ENCODE peak calls at places on chromosomes 13 and 19, in ten cellular contexts. One of them, this sample, is unnamed.

GRCh38 chr13:108369412-108369811 is 99.9 kb downstream of the TNFSF13B start:
- DNase-seq in effector memory CD8-positive, alpha-beta T cell: no peak
- DNase-seq in immature natural killer cell: no peak
- DNase-seq in KBM-7: no peak
- DNase-seq in epithelial cell of proximal tubule: no peak
- DNase-seq in effector CD4-positive, alpha-beta T cell: no peak
- DNase-seq in NCI-H2081 treated with DMSO at 0.1 percent for 48 hours: no peak
- DNase-seq in BJ: no peak
- DNase-seq in choroid plexus epithelial cell: no peak
- DNase-seq in ELR: no peak
- DNase-seq in this sample: no peak

GRCh38 chr13:112752711-112753541 is 63.1 kb downstream of the ATP11A start:
- DNase-seq in effector memory CD8-positive, alpha-beta T cell: no peak
- DNase-seq in immature natural killer cell: no peak
- DNase-seq in KBM-7: peak; percentile 11
- DNase-seq in epithelial cell of proximal tubule: no peak
- DNase-seq in effector CD4-positive, alpha-beta T cell: no peak
- DNase-seq in NCI-H2081 treated with DMSO at 0.1 percent for 48 hours: no peak
- DNase-seq in BJ: no peak
- DNase-seq in choroid plexus epithelial cell: no peak
- DNase-seq in ELR: no peak
- DNase-seq in this sample: peak; percentile 45

GRCh38 chr13:79541426-79542049 is 60.6 kb downstream of the NDFIP2 start:
- DNase-seq in effector memory CD8-positive, alpha-beta T cell: peak; percentile 32
- DNase-seq in immature natural killer cell: peak; percentile 51
- DNase-seq in KBM-7: peak; percentile 77
- DNase-seq in epithelial cell of proximal tubule: peak; percentile 32
- DNase-seq in effector CD4-positive, alpha-beta T cell: no peak
- DNase-seq in NCI-H2081 treated with DMSO at 0.1 percent for 48 hours: no peak
- DNase-seq in BJ: peak; percentile 28
- DNase-seq in choroid plexus epithelial cell: peak; percentile 85
- DNase-seq in ELR: peak; percentile 69
- DNase-seq in this sample: no peak

GRCh38 chr19:45809643-45810159 is 5.4 kb downstream of the RSPH6A start:
- DNase-seq in effector memory CD8-positive, alpha-beta T cell: no peak
- DNase-seq in immature natural killer cell: no peak
- DNase-seq in KBM-7: peak; percentile 68
- DNase-seq in epithelial cell of proximal tubule: peak; percentile 40
- DNase-seq in effector CD4-positive, alpha-beta T cell: no peak
- DNase-seq in NCI-H2081 treated with DMSO at 0.1 percent for 48 hours: no peak
- DNase-seq in BJ: peak; percentile 23
- DNase-seq in choroid plexus epithelial cell: peak; percentile 85
- DNase-seq in ELR: peak; percentile 69
- DNase-seq in this sample: peak; percentile 54

GRCh38 chr19:57165846-57166245 is 1.4 kb downstream of the DUXA start:
- DNase-seq in effector memory CD8-positive, alpha-beta T cell: no peak
- DNase-seq in immature natural killer cell: no peak
- DNase-seq in KBM-7: no peak
- DNase-seq in epithelial cell of proximal tubule: no peak
- DNase-seq in effector CD4-positive, alpha-beta T cell: no peak
- DNase-seq in NCI-H2081 treated with DMSO at 0.1 percent for 48 hours: no peak
- DNase-seq in BJ: no peak
- DNase-seq in choroid plexus epithelial cell: no peak
- DNase-seq in ELR: peak; percentile 28
- DNase-seq in this sample: no peak

GRCh38 chr13:19179916-19180315 is 1.7 kb downstream of the TUBA3C start:
- DNase-seq in effector memory CD8-positive, alpha-beta T cell: no peak
- DNase-seq in immature natural killer cell: no peak
- DNase-seq in KBM-7: no peak
- DNase-seq in epithelial cell of proximal tubule: no peak
- DNase-seq in effector CD4-positive, alpha-beta T cell: no peak
- DNase-seq in NCI-H2081 treated with DMSO at 0.1 percent for 48 hours: no peak
- DNase-seq in BJ: no peak
- DNase-seq in choroid plexus epithelial cell: no peak
- DNase-seq in ELR: no peak
- DNase-seq in this sample: no peak

GRCh38 chr13:26485288-26485687 is 72.2 kb upstream of the WASF3 start:
- DNase-seq in effector memory CD8-positive, alpha-beta T cell: no peak
- DNase-seq in immature natural killer cell: no peak
- DNase-seq in KBM-7: no peak
- DNase-seq in epithelial cell of proximal tubule: no peak
- DNase-seq in effector CD4-positive, alpha-beta T cell: no peak
- DNase-seq in NCI-H2081 treated with DMSO at 0.1 percent for 48 hours: no peak
- DNase-seq in BJ: no peak
- DNase-seq in choroid plexus epithelial cell: no peak
- DNase-seq in ELR: no peak
- DNase-seq in this sample: no peak

GRCh38 chr19:7857727-7858701 is 16.2 kb downstream of the PRR36 start:
- DNase-seq in effector memory CD8-positive, alpha-beta T cell: no peak
- DNase-seq in immature natural killer cell: no peak
- DNase-seq in KBM-7: no peak
- DNase-seq in epithelial cell of proximal tubule: no peak
- DNase-seq in effector CD4-positive, alpha-beta T cell: no peak
- DNase-seq in NCI-H2081 treated with DMSO at 0.1 percent for 48 hours: no peak
- DNase-seq in BJ: no peak
- DNase-seq in choroid plexus epithelial cell: no peak
- DNase-seq in ELR: no peak
- DNase-seq in this sample: no peak

GRCh38 chr19:41785653-41786052 is 10.7 kb upstream of the CEACAM3 start:
- DNase-seq in effector memory CD8-positive, alpha-beta T cell: peak; percentile 67
- DNase-seq in immature natural killer cell: peak; percentile 49
- DNase-seq in KBM-7: peak; percentile 87
- DNase-seq in epithelial cell of proximal tubule: peak; percentile 16
- DNase-seq in effector CD4-positive, alpha-beta T cell: peak; percentile 66
- DNase-seq in NCI-H2081 treated with DMSO at 0.1 percent for 48 hours: peak; percentile 15
- DNase-seq in BJ: no peak
- DNase-seq in choroid plexus epithelial cell: peak; percentile 84
- DNase-seq in ELR: peak; percentile 70
- DNase-seq in this sample: peak; percentile 91

GRCh38 chr13:19634129-19634740 is 776 bp downstream of the MPHOSPH8 start:
- DNase-seq in effector memory CD8-positive, alpha-beta T cell: no peak
- DNase-seq in immature natural killer cell: no peak
- DNase-seq in KBM-7: peak; percentile 37
- DNase-seq in epithelial cell of proximal tubule: no peak
- DNase-seq in effector CD4-positive, alpha-beta T cell: no peak
- DNase-seq in NCI-H2081 treated with DMSO at 0.1 percent for 48 hours: no peak
- DNase-seq in BJ: no peak
- DNase-seq in choroid plexus epithelial cell: peak; percentile 67
- DNase-seq in ELR: peak; percentile 55
- DNase-seq in this sample: no peak

GRCh38 chr19:46748325-46749109 is 2.3 kb upstream of the STRN4 start:
- DNase-seq in effector memory CD8-positive, alpha-beta T cell: peak; percentile 72
- DNase-seq in immature natural killer cell: peak; percentile 56
- DNase-seq in KBM-7: peak; percentile 72
- DNase-seq in epithelial cell of proximal tubule: no peak
- DNase-seq in effector CD4-positive, alpha-beta T cell: peak; percentile 73
- DNase-seq in NCI-H2081 treated with DMSO at 0.1 percent for 48 hours: no peak
- DNase-seq in BJ: no peak
- DNase-seq in choroid plexus epithelial cell: peak; percentile 79
- DNase-seq in ELR: peak; percentile 79
- DNase-seq in this sample: no peak

GRCh38 chr19:2524840-2525723 is 49.2 kb downstream of the GADD45B start:
- DNase-seq in effector memory CD8-positive, alpha-beta T cell: no peak
- DNase-seq in immature natural killer cell: no peak
- DNase-seq in KBM-7: no peak
- DNase-seq in epithelial cell of proximal tubule: no peak
- DNase-seq in effector CD4-positive, alpha-beta T cell: no peak
- DNase-seq in NCI-H2081 treated with DMSO at 0.1 percent for 48 hours: no peak
- DNase-seq in BJ: no peak
- DNase-seq in choroid plexus epithelial cell: peak; percentile 60
- DNase-seq in ELR: peak; percentile 89
- DNase-seq in this sample: no peak

GRCh38 chr13:52615817-52616216 is 26.4 kb upstream of the HNRNPA1L2 start:
- DNase-seq in effector memory CD8-positive, alpha-beta T cell: no peak
- DNase-seq in immature natural killer cell: no peak
- DNase-seq in KBM-7: no peak
- DNase-seq in epithelial cell of proximal tubule: no peak
- DNase-seq in effector CD4-positive, alpha-beta T cell: no peak
- DNase-seq in NCI-H2081 treated with DMSO at 0.1 percent for 48 hours: no peak
- DNase-seq in BJ: no peak
- DNase-seq in choroid plexus epithelial cell: no peak
- DNase-seq in ELR: peak; percentile 17
- DNase-seq in this sample: no peak

GRCh38 chr13:82717249-82717648 is 1165.0 kb downstream of the SLITRK1 start:
- DNase-seq in effector memory CD8-positive, alpha-beta T cell: no peak
- DNase-seq in immature natural killer cell: no peak
- DNase-seq in KBM-7: no peak
- DNase-seq in epithelial cell of proximal tubule: peak; percentile 59
- DNase-seq in effector CD4-positive, alpha-beta T cell: no peak
- DNase-seq in NCI-H2081 treated with DMSO at 0.1 percent for 48 hours: no peak
- DNase-seq in BJ: peak; percentile 12
- DNase-seq in choroid plexus epithelial cell: peak; percentile 73
- DNase-seq in ELR: peak; percentile 90
- DNase-seq in this sample: no peak

This sample was measured in GDM1.